ENCODE peak calls at places on chromosomes 12 and 14, in four cellular contexts. Q, O, N and V are unnamed samples.
A peak's percentile ranks its signal among the peaks of the same experiment; 100 is the strongest.

GRCh38 chr12:10618338-10618987 is 5.1 kb upstream of the MAGOHB start:
- DNase-seq in Q (no peak), O (peak; percentile 58), N (no peak), V (peak; percentile 53)

GRCh38 chr12:123141615-123142517 is 9.0 kb downstream of the PITPNM2 start:
- DNase-seq in Q (peak; percentile 62), O (peak; percentile 32), N (peak; percentile 51), V (peak; percentile 85)

GRCh38 chr12:40146800-40147797 is 41.2 kb upstream of the SLC2A13 start:
- DNase-seq in Q (no peak), O (no peak), N (no peak), V (no peak)

GRCh38 chr14:74049886-74050495 is 30.8 kb downstream of the BBOF1 start:
- DNase-seq in Q (no peak), O (no peak), N (no peak), V (no peak)

GRCh38 chr14:68786491-68787234 is 6.2 kb downstream of the ZFP36L1 start:
- DNase-seq in Q (no peak), O (no peak), N (no peak), V (peak; percentile 59)

GRCh38 chr14:102491366-102491765 is 18.2 kb downstream of the ANKRD9 start:
- DNase-seq in Q (no peak), O (no peak), N (no peak), V (no peak)

GRCh38 chr12:110355080-110355479 is 48.4 kb downstream of the ANAPC7 start:
- DNase-seq in Q (no peak), O (no peak), N (no peak), V (peak; percentile 36)

GRCh38 chr14:105398726-105399440 is 545 bp downstream of the TEX22 start:
- DNase-seq in Q (no peak), O (no peak), N (no peak), V (peak; percentile 36)

GRCh38 chr12:121783771-121784170 is 9.7 kb downstream of the RHOF start:
- DNase-seq in Q (no peak), O (no peak), N (no peak), V (no peak)

GRCh38 chr12:116898675-116899074 is 12.1 kb upstream of the FBXW8 start:
- DNase-seq in Q (no peak), O (no peak), N (no peak), V (no peak)

GRCh38 chr12:43038991-43039390 is 449.4 kb upstream of the PRICKLE1 start:
- DNase-seq in Q (no peak), O (no peak), N (no peak), V (peak; percentile 44)

GRCh38 chr14:104370256-104370870 is 209.2 kb upstream of the C14orf180 start:
- DNase-seq in Q (peak; percentile 27), O (no peak), N (no peak), V (peak; percentile 4)

GRCh38 chr12:10213168-10214130 is 772 bp downstream of the GABARAPL1 start:
- DNase-seq in Q (peak; percentile 76), O (peak; percentile 82), N (peak; percentile 74), V (peak; percentile 96)

GRCh38 chr14:58574623-58575022 is 63.1 kb upstream of the DACT1 start:
- DNase-seq in Q (no peak), O (no peak), N (no peak), V (peak; percentile 23)

GRCh38 chr12:93447555-93448265 is 6.0 kb upstream of the UBE2N start:
- DNase-seq in Q (no peak), O (no peak), N (no peak), V (no peak)

GRCh38 chr14:71142375-71143038 is 235.2 kb downstream of the PCNX1 start:
- DNase-seq in Q (no peak), O (peak; percentile 95), N (no peak), V (peak; percentile 90)

GRCh38 chr12:20220339-20220738 is 148.0 kb upstream of the PDE3A start:
- DNase-seq in Q (no peak), O (no peak), N (no peak), V (peak; percentile 80)

GRCh38 chr14:88706425-88706824 is 86.3 kb downstream of the EML5 start:
- DNase-seq in Q (no peak), O (no peak), N (no peak), V (peak; percentile 1)

GRCh38 chr12:2376855-2377657 is 324.3 kb downstream of the CACNA1C start:
- DNase-seq in Q (no peak), O (no peak), N (no peak), V (no peak)

GRCh38 chr14:23432946-23433345 is 2.5 kb downstream of the MYH7 start:
- DNase-seq in Q (no peak), O (no peak), N (no peak), V (no peak)

GRCh38 chr12:94900496-94900895 is 103.0 kb downstream of the NDUFA12 start:
- DNase-seq in Q (no peak), O (no peak), N (no peak), V (no peak)

GRCh38 chr12:13248956-13249355 is 52.4 kb downstream of the EMP1 start:
- DNase-seq in Q (no peak), O (no peak), N (no peak), V (no peak)

GRCh38 chr14:50647282-50647681 is 20.8 kb downstream of the SAV1 start:
- DNase-seq in Q (no peak), O (no peak), N (no peak), V (no peak)

GRCh38 chr14:22200977-22201605 is 387.9 kb downstream of the DAD1 start:
- DNase-seq in Q (no peak), O (peak; percentile 10), N (no peak), V (peak; percentile 91)

GRCh38 chr12:102917026-102917787 is at the start of gene PAH:
- DNase-seq in Q (no peak), O (no peak), N (no peak), V (no peak)

GRCh38 chr14:93096923-93097322 is 18.8 kb downstream of the ITPK1 start:
- DNase-seq in Q (peak; percentile 45), O (no peak), N (peak; percentile 64), V (no peak)

GRCh38 chr14:34496679-34497513 is 34.9 kb upstream of the SPTSSA start:
- DNase-seq in Q (peak; percentile 82), O (peak; percentile 98), N (peak; percentile 76), V (peak; percentile 100)

GRCh38 chr12:79689477-79690155 is 1.1 kb downstream of the PAWR start:
- DNase-seq in Q (peak; percentile 11), O (no peak), N (peak; percentile 30), V (peak; percentile 75)

GRCh38 chr12:62190921-62191746 is 69.1 kb upstream of the USP15 start:
- DNase-seq in Q (no peak), O (no peak), N (peak; percentile 15), V (no peak)

GRCh38 chr12:57235012-57235727 is 5.7 kb downstream of the SHMT2 start:
- DNase-seq in Q (peak; percentile 84), O (no peak), N (peak; percentile 77), V (peak; percentile 85)

DNA sequence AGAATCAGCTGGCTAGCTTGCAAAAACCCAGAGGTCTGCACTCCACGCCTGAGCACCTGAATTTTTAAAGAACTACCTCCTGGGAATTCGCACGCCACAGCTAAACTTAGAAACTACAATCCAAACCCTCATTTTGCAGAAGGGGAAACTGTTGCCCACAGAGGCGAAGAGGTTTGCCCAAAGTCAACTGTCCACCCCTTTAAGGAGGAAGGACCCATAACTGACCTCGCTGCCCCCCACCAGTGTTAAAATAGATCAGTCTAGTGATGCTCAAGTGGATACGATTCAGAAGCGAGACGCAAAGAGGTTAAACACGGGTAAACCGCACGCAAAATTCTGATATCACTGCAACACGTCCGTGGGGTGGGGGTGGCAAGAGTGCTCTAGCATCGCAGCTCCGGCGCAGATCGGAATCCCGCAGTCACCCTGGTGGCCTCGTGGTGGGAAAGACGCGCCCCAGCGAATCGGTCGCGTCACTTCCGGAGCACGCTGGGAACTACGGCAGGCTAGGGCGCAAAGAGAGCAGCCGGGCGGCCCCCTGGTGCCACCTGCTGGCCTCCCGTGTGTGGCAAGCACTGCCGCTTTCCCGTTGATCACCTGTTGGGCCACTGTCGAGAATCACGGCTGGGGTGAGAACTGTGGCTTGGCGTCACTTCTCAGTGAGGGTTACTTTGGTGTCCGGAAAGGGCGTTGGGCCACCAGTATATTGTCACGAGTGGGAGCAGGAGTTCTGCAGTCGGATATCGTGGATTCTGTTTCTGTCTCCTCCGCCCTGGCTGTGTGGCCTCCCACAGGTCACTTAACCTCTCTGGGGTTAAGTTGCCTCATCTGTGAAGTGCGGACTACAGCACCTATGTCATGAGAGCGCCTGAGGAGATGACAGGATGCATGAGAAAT is at the start of gene ALKBH2:
- DNase-seq in Q (peak; percentile 94), O (peak; percentile 54), N (peak; percentile 93), V (peak; percentile 91)
- TF ChIP-seq CTCF in Q (peak; percentile 99), O (peak; percentile 99), N (peak; percentile 100), V (peak; percentile 98)

DNA sequence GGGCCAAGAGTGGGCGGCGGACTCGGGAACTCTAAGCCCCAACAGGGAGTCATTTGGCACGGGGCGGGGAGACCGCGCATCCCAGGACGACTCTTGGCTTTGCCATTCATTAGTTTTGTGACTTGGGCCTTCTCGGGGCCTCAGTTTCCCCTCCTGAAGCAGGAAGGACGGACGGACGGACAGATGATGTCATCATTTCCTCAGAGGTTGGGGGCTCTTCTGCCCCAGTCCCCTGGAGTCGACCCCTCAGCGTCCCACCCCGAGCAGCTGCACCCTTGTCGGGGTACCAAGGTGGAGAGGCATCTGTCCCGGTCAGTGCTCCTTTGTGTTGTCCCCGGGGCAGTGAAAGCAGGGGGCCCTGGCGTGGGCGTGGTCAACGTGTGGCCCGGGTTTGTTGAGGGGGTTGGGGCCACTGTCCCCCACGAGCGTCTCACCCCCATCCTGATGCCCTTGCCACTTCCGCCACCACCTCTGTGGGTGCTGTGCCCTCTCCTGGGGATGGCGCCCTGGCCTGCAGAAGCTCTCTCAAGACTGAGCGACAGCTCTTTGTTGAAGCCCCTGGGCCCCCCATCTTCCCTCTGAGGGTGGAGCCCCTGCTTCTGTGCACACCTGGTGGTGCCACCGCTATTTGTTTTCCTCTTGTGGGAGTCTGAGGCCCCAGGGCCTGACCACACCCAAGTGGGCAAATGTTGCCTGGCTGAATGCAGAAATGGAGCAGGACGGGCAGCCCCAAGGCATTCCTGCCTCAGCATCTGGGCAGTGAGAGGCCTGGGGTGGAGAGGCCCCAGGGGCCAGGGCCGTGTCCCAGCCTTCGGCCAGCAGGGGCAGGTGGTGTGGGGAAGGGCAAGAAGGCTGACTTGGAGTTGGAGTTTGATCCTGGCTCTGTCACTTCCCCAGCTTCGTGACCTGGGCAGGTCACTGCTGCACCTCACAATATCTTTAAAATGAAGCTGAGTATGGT is 896 bp downstream of the HHIPL1 start:
- DNase-seq in Q (peak; percentile 23), O (no peak), N (no peak), V (no peak)
- H3K4me3 ChIP-seq in Q (peak overlapping the region; percentile 47), O (peak overlapping the region; percentile 21), N (peak overlapping the region; percentile 71), V (peak overlapping the region; percentile 51)

GRCh38 chr12:120686690-120687569 is at the start of gene MLEC:
- DNase-seq in Q (peak; percentile 98), O (peak; percentile 86), N (peak; percentile 99), V (peak; percentile 97)
- TF ChIP-seq CTCF in Q (no peak), O (peak; percentile 17), N (peak; percentile 17), V (no peak)

GRCh38 chr14:61254803-61255526 is 26.2 kb downstream of the TMEM30B start:
- DNase-seq in Q (no peak), O (no peak), N (no peak), V (no peak)

GRCh38 chr14:61257469-61258057 is 23.6 kb downstream of the TMEM30B start:
- DNase-seq in Q (no peak), O (no peak), N (no peak), V (no peak)

GRCh38 chr14:61256826-61257468 is 24.2 kb downstream of the TMEM30B start:
- DNase-seq in Q (no peak), O (no peak), N (no peak), V (no peak)

GRCh38 chr14:61253064-61253753 is 27.9 kb downstream of the TMEM30B start:
- DNase-seq in Q (no peak), O (no peak), N (no peak), V (no peak)

DNA sequence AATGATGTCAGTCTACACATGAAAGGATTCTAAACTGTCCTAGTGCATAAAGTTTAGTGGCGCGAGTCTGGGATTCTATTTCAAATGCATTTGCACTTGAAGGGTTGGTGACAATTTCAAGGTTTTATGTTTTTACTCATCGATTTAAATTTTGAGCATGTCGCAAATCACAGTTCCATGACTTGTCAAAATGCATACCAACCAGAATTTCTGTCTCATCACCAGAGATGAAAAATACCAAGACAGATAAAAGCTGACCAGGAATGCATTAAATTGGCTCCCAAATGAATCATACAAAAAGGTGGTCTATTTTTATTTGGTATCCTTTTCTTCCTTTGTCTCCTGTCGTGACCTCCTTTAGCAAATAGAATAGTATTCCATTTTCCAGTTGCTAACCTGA is 25.2 kb downstream of the TMEM30B start:
- DNase-seq in Q (no peak), O (no peak), N (no peak), V (no peak)
- H3K4me3 ChIP-seq in Q (no peak overlapping the region), O (no peak overlapping the region), N (no peak overlapping the region), V (no peak overlapping the region)